ENCODE peak calls at places on chromosomes 16 and 17, in ten cellular contexts. N is A549; Z is spleen; E is H54; Y is activated naive CD8-positive, alpha-beta T cell treated with anti-CD3 and anti-CD28 coated beads for 36 hours; R is activated CD4-positive, CD25-positive, alpha-beta regulatory T cell treated with anti-CD3 and anti-CD28 coated beads, Interleukin-2, amount 50 U/mL, for 16 hours; I is foreskin keratinocyte; P is stimulated activated CD8-positive, alpha-beta memory T cell treated with anti-CD3 and anti-CD28 coated beads, Interleukin-7, amount 100 ng/mL, for 24 hours; U is RPMI7951; T is head of caudate nucleus. F is an unnamed sample.

GRCh38 chr17:27609606-27610303 is 21.2 kb upstream of the LGALS9 start:
- DNase-seq in Y (no peak), I (no peak), R (no peak), U (peak), E (peak), N (peak), Z (peak), T (peak), P (no peak), F (no peak)

GRCh38 chr16:19823322-19823721 is 61.3 kb downstream of the GPRC5B start:
- DNase-seq in T (no peak), E (no peak), P (no peak), Z (no peak), N (no peak), I (no peak), R (no peak), Y (no peak), U (no peak), F (no peak)

GRCh38 chr16:31107465-31107867 is 720 bp upstream of the BCKDK start:
- DNase-seq in E (no peak), Y (peak), U (no peak), P (no peak), I (no peak), R (no peak), Z (no peak), T (no peak), N (no peak), F (no peak)

GRCh38 chr17:35665662-35666061 is 65.8 kb upstream of the RASL10B start:
- DNase-seq in I (no peak), P (no peak), Y (no peak), N (no peak), T (no peak), E (no peak), Z (no peak), U (no peak), R (no peak), F (no peak)

GRCh38 chr17:34997355-34997862 is 17.1 kb downstream of the LIG3 start:
- DNase-seq in U (no peak), P (no peak), Z (no peak), I (no peak), N (no peak), Y (no peak), R (no peak), T (no peak), E (no peak), F (no peak)

GRCh38 chr17:31663576-31663975 is 195.5 kb downstream of the COPRS start:
- DNase-seq in T (no peak), Z (no peak), P (no peak), R (no peak), Y (no peak), U (peak), N (no peak), I (peak), E (no peak), F (no peak)

GRCh38 chr17:50834786-50835562 is 412 bp upstream of the WFIKKN2 start:
- DNase-seq in P (no peak), Y (no peak), U (peak), R (no peak), I (no peak), N (no peak), T (no peak), E (no peak), Z (no peak), F (no peak)

GRCh38 chr16:80803341-80804060 is 897 bp downstream of the CDYL2 start:
- DNase-seq in Y (peak), N (no peak), I (no peak), E (no peak), U (no peak), P (no peak), R (peak), T (no peak), Z (peak), F (peak)

GRCh38 chr17:34706029-34706428 is 126.6 kb downstream of the TMEM132E start:
- DNase-seq in N (no peak), E (no peak), P (no peak), Y (no peak), U (peak), R (no peak), Z (no peak), T (peak), I (no peak), F (no peak)

GRCh38 chr17:73989671-73990070 is 213.8 kb upstream of the RPL38 start:
- DNase-seq in T (no peak), R (no peak), I (no peak), Z (peak), N (no peak), E (no peak), P (no peak), Y (no peak), U (no peak), F (no peak)

GRCh38 chr16:53465606-53466290 is 31.5 kb downstream of the RBL2 start:
- DNase-seq in N (no peak), I (peak), Z (no peak), T (no peak), E (no peak), Y (no peak), R (no peak), U (peak), P (no peak), F (no peak)

GRCh38 chr16:35452471-35452870 is 1993.1 kb downstream of the TP53TG3F start:
- DNase-seq in U (no peak), Y (no peak), P (no peak), E (no peak), R (no peak), N (no peak), Z (no peak), T (no peak), I (no peak), F (no peak)

GRCh38 chr16:21683184-21683583 is 19.4 kb downstream of the OTOA start:
- DNase-seq in Z (no peak), U (no peak), I (no peak), E (no peak), P (no peak), T (no peak), Y (no peak), N (no peak), R (no peak), F (no peak)

GRCh38 chr17:3558603-3559269 is 1.1 kb upstream of the TRPV3 start:
- DNase-seq in I (peak), P (no peak), T (no peak), Y (peak), Z (peak), U (peak), E (peak), N (no peak), R (peak), F (peak)

GRCh38 chr16:86929149-86929871 is 351.0 kb downstream of the FOXL1 start:
- DNase-seq in T (no peak), N (no peak), I (peak), R (no peak), P (no peak), Z (peak), E (peak), Y (no peak), U (peak), F (no peak)

GRCh38 chr17:30554839-30555751 is 77.9 kb downstream of the GOSR1 start:
- DNase-seq in E (no peak), U (peak), I (no peak), R (no peak), P (no peak), T (no peak), Y (no peak), Z (peak), N (no peak), F (no peak)

GRCh38 chr17:81869221-81870154 is 1.6 kb downstream of the ARHGDIA start:
- DNase-seq in R (no peak), U (no peak), Y (peak), E (no peak), T (no peak), N (peak), Z (peak), P (no peak), I (no peak), F (no peak)

GRCh38 chr16:87671715-87672270 is 69.5 kb downstream of the JPH3 start:
- DNase-seq in E (no peak), Z (no peak), I (no peak), T (no peak), P (no peak), R (no peak), U (no peak), Y (no peak), N (no peak), F (no peak)

GRCh38 chr17:73335591-73336503 is 24.0 kb upstream of the CDC42EP4 start:
- DNase-seq in U (no peak), I (peak), E (no peak), T (no peak), P (no peak), N (no peak), Z (no peak), R (no peak), Y (no peak), F (no peak)

GRCh38 chr17:2598166-2598565 is 4.7 kb downstream of the PAFAH1B1 start:
- DNase-seq in T (no peak), N (no peak), Z (no peak), U (peak), E (no peak), P (no peak), R (no peak), Y (no peak), I (no peak), F (no peak)

GRCh38 chr16:3536271-3536671 is 35.5 kb downstream of the CLUAP1 start:
- DNase-seq in P (no peak), E (no peak), R (no peak), U (no peak), Y (no peak), I (no peak), T (no peak), N (no peak), Z (no peak), F (no peak)

GRCh38 chr16:29678691-29679267 is at the start of gene QPRT:
- DNase-seq in P (no peak), U (peak), N (no peak), T (no peak), I (no peak), E (peak), R (no peak), Y (no peak), Z (no peak), F (no peak)

GRCh38 chr16:23516366-23517137 is 6.3 kb upstream of the GGA2 start:
- DNase-seq in Z (peak), T (no peak), U (no peak), E (no peak), P (no peak), R (no peak), N (no peak), Y (no peak), I (no peak), F (no peak)

GRCh38 chr16:22373662-22374310 is 633 bp downstream of the CDR2 start:
- DNase-seq in N (no peak), U (peak), Y (peak), E (peak), I (no peak), Z (peak), T (peak), R (no peak), P (no peak), F (no peak)

GRCh38 chr16:3143598-3144330 is 8.9 kb downstream of the ZNF213 start:
- DNase-seq in I (no peak), Y (no peak), E (no peak), P (no peak), T (no peak), U (no peak), Z (peak), N (no peak), R (no peak), F (no peak)

GRCh38 chr16:52914428-52914827 is 138.3 kb downstream of the CHD9NB start:
- DNase-seq in P (no peak), I (no peak), T (no peak), R (no peak), Y (no peak), Z (no peak), N (no peak), E (no peak), U (no peak), F (no peak)

GRCh38 chr16:23679274-23679985 is 741 bp downstream of the PLK1 start:
- DNase-seq in Z (peak), Y (peak), E (peak), P (no peak), R (no peak), I (no peak), N (peak), T (no peak), U (peak), F (no peak)

GRCh38 chr17:6642592-6642991 is 1.7 kb downstream of the TXNDC17 start:
- DNase-seq in I (peak), R (no peak), N (no peak), U (no peak), P (no peak), E (no peak), Z (no peak), Y (no peak), T (no peak), F (no peak)

GRCh38 chr17:69451416-69452394 is 37.2 kb downstream of the MAP2K6 start:
- DNase-seq in R (no peak), U (no peak), E (no peak), N (no peak), P (no peak), Y (no peak), Z (no peak), T (no peak), I (no peak), F (no peak)

GRCh38 chr16:86176462-86176861 is 277.5 kb downstream of the IRF8 start:
- DNase-seq in Y (no peak), T (no peak), Z (no peak), E (no peak), N (no peak), U (no peak), P (no peak), I (no peak), R (no peak), F (no peak)

GRCh38 chr16:81137012-81137335 is 40.8 kb upstream of the GCSH start:
- DNase-seq in I (no peak), E (no peak), Y (no peak), Z (no peak), T (no peak), R (no peak), N (no peak), U (peak), P (no peak), F (no peak)

GRCh38 chr17:21573961-21574610 is 118.2 kb upstream of the KCNJ18 start:
- DNase-seq in E (no peak), U (peak), Z (no peak), N (no peak), Y (peak), R (no peak), P (no peak), I (no peak), T (peak), F (no peak)

GRCh38 chr17:4232168-4232813 is 31.5 kb downstream of the ANKFY1 start:
- DNase-seq in I (peak), Y (no peak), N (no peak), T (no peak), P (no peak), E (no peak), U (peak), Z (no peak), R (no peak), F (no peak)

GRCh38 chr17:66272699-66273390 is 29.6 kb upstream of the PRKCA start:
- DNase-seq in Z (no peak), Y (no peak), I (peak), N (peak), R (no peak), T (no peak), P (no peak), E (peak), U (peak), F (no peak)

GRCh38 chr17:42097691-42098661 is at the start of gene ZNF385C:
- DNase-seq in Z (peak), N (no peak), Y (peak), T (no peak), R (no peak), E (no peak), P (no peak), U (no peak), I (no peak), F (no peak)